ENCODE peak calls at places on chromosomes 5 and 9, in four cellular contexts. H is SHP77, C is T follicular helper cell, W is fibroblast of the conjunctiva. T is an unnamed sample.

GRCh38 chr9:20664501-20664900 is 19.6 kb upstream of the FOCAD start:
- DNase-seq in W (no peak), C (no peak), H (no peak), T (no peak)

GRCh38 chr9:113289091-113289490 is 13.6 kb downstream of the PRPF4 start:
- DNase-seq in H (no peak), C (no peak), W (no peak), T (no peak)

GRCh38 chr9:110797611-110798010 is 129.0 kb downstream of the MUSK start:
- DNase-seq in H (no peak), W (no peak), C (no peak), T (no peak)

GRCh38 chr9:84667571-84668203 is 1.8 kb upstream of the NTRK2 start:
- DNase-seq in H (no peak), W (peak; percentile 16), C (no peak), T (no peak)

GRCh38 chr9:34254966-34255825 is 73.9 kb downstream of the KIF24 start:
- DNase-seq in C (no peak), H (no peak), W (no peak), T (no peak)

GRCh38 chr5:107669543-107670027 is 1.2 kb downstream of the EFNA5 start:
- DNase-seq in W (no peak), H (peak; percentile 51), C (no peak), T (no peak)

GRCh38 chr5:80109549-80110478 is 74.7 kb downstream of the THBS4 start:
- DNase-seq in W (no peak), C (no peak), H (no peak), T (no peak)

GRCh38 chr9:8895498-8896224 is 1096.1 kb upstream of the DMAC1 start:
- DNase-seq in W (peak; percentile 38), H (peak; percentile 16), C (no peak), T (no peak)

GRCh38 chr5:54991446-54991845 is 6.1 kb upstream of the ESM1 start:
- DNase-seq in H (no peak), W (no peak), C (no peak), T (no peak)

GRCh38 chr5:55608595-55608994 is 73.8 kb upstream of the PLPP1 start:
- DNase-seq in H (no peak), C (no peak), W (no peak), T (no peak)

GRCh38 chr9:37624073-37624472 is 26.7 kb upstream of the FRMPD1 start:
- DNase-seq in W (no peak), C (no peak), H (no peak), T (no peak)

GRCh38 chr9:16417101-16417500 is 453.4 kb downstream of the BNC2 start:
- DNase-seq in H (no peak), C (no peak), W (peak; percentile 81), T (no peak)

GRCh38 chr5:73892806-73893205 is 266.8 kb downstream of the ARHGEF28 start:
- DNase-seq in H (no peak), W (peak; percentile 91), C (no peak), T (no peak)

GRCh38 chr5:15500326-15500958 is 462 bp downstream of the FBXL7 start:
- DNase-seq in H (no peak), W (no peak), C (no peak), T (no peak)

GRCh38 chr5:1659100-1660036 is 135.6 kb upstream of the LPCAT1 start:
- DNase-seq in C (no peak), H (no peak), W (no peak), T (no peak)

GRCh38 chr5:156541582-156541981 is 214.6 kb downstream of the SGCD start:
- DNase-seq in C (no peak), H (no peak), W (no peak), T (no peak)

GRCh38 chr5:132458226-132458560 is 32.4 kb downstream of the IRF1 start:
- DNase-seq in H (no peak), W (no peak), C (no peak), T (no peak)

GRCh38 chr9:124776952-124777645 is at the start of gene OLFML2A:
- DNase-seq in W (no peak), C (no peak), H (no peak), T (no peak)

GRCh38 chr5:177194278-177194677 is 60.7 kb downstream of the NSD1 start:
- DNase-seq in C (no peak), H (no peak), W (peak; percentile 33), T (no peak)

GRCh38 chr5:10760033-10760975 is 730 bp downstream of the DAP start:
- DNase-seq in W (peak; percentile 31), C (peak; percentile 11), H (peak; percentile 67), T (peak; percentile 21)

GRCh38 chr5:168365581-168366081 is 74.2 kb downstream of the WWC1 start:
- DNase-seq in H (no peak), W (peak; percentile 38), C (no peak), T (no peak)

GRCh38 chr5:62268239-62268638 is 37.8 kb upstream of the KIF2A start:
- DNase-seq in W (no peak), C (no peak), H (no peak), T (no peak)

GRCh38 chr9:113589890-113590289 is 126.4 kb downstream of the RGS3 start:
- DNase-seq in H (peak; percentile 17), W (no peak), C (no peak), T (no peak)

GRCh38 chr5:175579742-175580432 is 78.0 kb upstream of the HRH2 start:
- DNase-seq in C (no peak), H (no peak), W (no peak), T (no peak)

T was measured in T-cell.